ENCODE peak calls at places on chromosome 12, in nine cellular contexts. One of them, this sample, is unnamed.

GRCh38 chr12:109981311-109981710 is 14.9 kb downstream of the GIT2 start:
- DNase-seq in GM23248: no peak
- DNase-seq in small intestine: no peak
- DNase-seq in thoracic aorta: no peak
- DNase-seq in adrenal gland: no peak
- DNase-seq in sigmoid colon: no peak
- DNase-seq in effector memory CD4-positive, alpha-beta T cell: peak; percentile 11
- DNase-seq in cardiac muscle cell: no peak
- DNase-seq in mesendoderm: no peak
- DNase-seq in this sample: peak; percentile 30

GRCh38 chr12:113413488-113413939 is 8.7 kb upstream of the SDSL start:
- DNase-seq in effector memory CD4-positive, alpha-beta T cell: no peak
- DNase-seq in adrenal gland: peak; percentile 59
- DNase-seq in sigmoid colon: no peak
- DNase-seq in thoracic aorta: no peak
- DNase-seq in small intestine: no peak
- DNase-seq in GM23248: peak; percentile 45
- DNase-seq in mesendoderm: peak; percentile 69
- DNase-seq in cardiac muscle cell: peak; percentile 46
- DNase-seq in this sample: no peak

GRCh38 chr12:6553051-6553868 is 2.6 kb downstream of the IFFO1 start:
- DNase-seq in sigmoid colon: peak; percentile 91
- DNase-seq in mesendoderm: no peak
- DNase-seq in small intestine: no peak
- DNase-seq in adrenal gland: peak; percentile 79
- DNase-seq in thoracic aorta: no peak
- DNase-seq in cardiac muscle cell: peak; percentile 80
- DNase-seq in GM23248: peak; percentile 97
- DNase-seq in effector memory CD4-positive, alpha-beta T cell: no peak
- DNase-seq in this sample: no peak

GRCh38 chr12:1083888-1084262 is 92.9 kb downstream of the ERC1 start:
- DNase-seq in thoracic aorta: peak; percentile 9
- DNase-seq in effector memory CD4-positive, alpha-beta T cell: no peak
- DNase-seq in cardiac muscle cell: peak; percentile 75
- DNase-seq in adrenal gland: peak; percentile 47
- DNase-seq in mesendoderm: peak; percentile 57
- DNase-seq in small intestine: peak; percentile 35
- DNase-seq in sigmoid colon: no peak
- DNase-seq in GM23248: peak; percentile 65
- DNase-seq in this sample: no peak

GRCh38 chr12:106866426-106867080 is 89.2 kb upstream of the TMEM263 start:
- DNase-seq in cardiac muscle cell: peak; percentile 24
- DNase-seq in effector memory CD4-positive, alpha-beta T cell: no peak
- DNase-seq in sigmoid colon: no peak
- DNase-seq in GM23248: no peak
- DNase-seq in mesendoderm: no peak
- DNase-seq in thoracic aorta: no peak
- DNase-seq in small intestine: no peak
- DNase-seq in adrenal gland: no peak
- DNase-seq in this sample: no peak

GRCh38 chr12:53518381-53518780 is 11.1 kb upstream of the NPFF start:
- DNase-seq in sigmoid colon: no peak
- DNase-seq in thoracic aorta: no peak
- DNase-seq in small intestine: no peak
- DNase-seq in mesendoderm: no peak
- DNase-seq in GM23248: peak; percentile 29
- DNase-seq in cardiac muscle cell: peak; percentile 28
- DNase-seq in adrenal gland: no peak
- DNase-seq in effector memory CD4-positive, alpha-beta T cell: no peak
- DNase-seq in this sample: no peak

GRCh38 chr12:1908758-1909157 is 9.7 kb downstream of the CACNA2D4 start:
- DNase-seq in thoracic aorta: no peak
- DNase-seq in effector memory CD4-positive, alpha-beta T cell: no peak
- DNase-seq in GM23248: no peak
- DNase-seq in mesendoderm: no peak
- DNase-seq in adrenal gland: no peak
- DNase-seq in small intestine: no peak
- DNase-seq in sigmoid colon: no peak
- DNase-seq in cardiac muscle cell: no peak
- DNase-seq in this sample: no peak

GRCh38 chr12:112427760-112428159 is 9.0 kb downstream of the PTPN11 start:
- DNase-seq in thoracic aorta: no peak
- DNase-seq in adrenal gland: no peak
- DNase-seq in small intestine: no peak
- DNase-seq in GM23248: no peak
- DNase-seq in cardiac muscle cell: no peak
- DNase-seq in mesendoderm: no peak
- DNase-seq in effector memory CD4-positive, alpha-beta T cell: no peak
- DNase-seq in sigmoid colon: no peak
- DNase-seq in this sample: no peak

GRCh38 chr12:111588010-111588409 is 11.1 kb downstream of the ATXN2 start:
- DNase-seq in adrenal gland: no peak
- DNase-seq in sigmoid colon: no peak
- DNase-seq in effector memory CD4-positive, alpha-beta T cell: no peak
- DNase-seq in small intestine: no peak
- DNase-seq in cardiac muscle cell: no peak
- DNase-seq in GM23248: no peak
- DNase-seq in thoracic aorta: no peak
- DNase-seq in mesendoderm: no peak
- DNase-seq in this sample: no peak

GRCh38 chr12:16939871-16940306 is 333.9 kb upstream of the LMO3 start:
- DNase-seq in small intestine: peak; percentile 57
- DNase-seq in cardiac muscle cell: peak; percentile 57
- DNase-seq in effector memory CD4-positive, alpha-beta T cell: no peak
- DNase-seq in GM23248: peak; percentile 77
- DNase-seq in mesendoderm: peak; percentile 95
- DNase-seq in adrenal gland: no peak
- DNase-seq in sigmoid colon: no peak
- DNase-seq in thoracic aorta: no peak
- DNase-seq in this sample: no peak

GRCh38 chr12:122730215-122731014 is at the start of gene HCAR1:
- DNase-seq in thoracic aorta: no peak
- DNase-seq in effector memory CD4-positive, alpha-beta T cell: no peak
- DNase-seq in adrenal gland: no peak
- DNase-seq in mesendoderm: peak; percentile 30
- DNase-seq in small intestine: no peak
- DNase-seq in cardiac muscle cell: peak; percentile 48
- DNase-seq in sigmoid colon: no peak
- DNase-seq in GM23248: no peak
- DNase-seq in this sample: peak; percentile 49

GRCh38 chr12:122732170-122732569 is 1.5 kb upstream of the HCAR1 start:
- DNase-seq in thoracic aorta: no peak
- DNase-seq in small intestine: no peak
- DNase-seq in GM23248: no peak
- DNase-seq in adrenal gland: no peak
- DNase-seq in mesendoderm: no peak
- DNase-seq in effector memory CD4-positive, alpha-beta T cell: no peak
- DNase-seq in sigmoid colon: no peak
- DNase-seq in cardiac muscle cell: no peak
- DNase-seq in this sample: peak; percentile 26

GRCh38 chr12:122732611-122733010 is 2.0 kb upstream of the HCAR1 start:
- DNase-seq in cardiac muscle cell: no peak
- DNase-seq in adrenal gland: no peak
- DNase-seq in small intestine: no peak
- DNase-seq in sigmoid colon: no peak
- DNase-seq in thoracic aorta: no peak
- DNase-seq in effector memory CD4-positive, alpha-beta T cell: no peak
- DNase-seq in mesendoderm: no peak
- DNase-seq in GM23248: no peak
- DNase-seq in this sample: no peak

GRCh38 chr12:122726056-122726558 is 4.5 kb downstream of the HCAR1 start:
- DNase-seq in small intestine: no peak
- DNase-seq in GM23248: no peak
- DNase-seq in mesendoderm: peak; percentile 92
- DNase-seq in cardiac muscle cell: no peak
- DNase-seq in adrenal gland: no peak
- DNase-seq in effector memory CD4-positive, alpha-beta T cell: no peak
- DNase-seq in sigmoid colon: no peak
- DNase-seq in thoracic aorta: no peak
- DNase-seq in this sample: peak; percentile 47

GRCh38 chr12:122729583-122730214 is 945 bp downstream of the HCAR1 start:
- DNase-seq in adrenal gland: no peak
- DNase-seq in thoracic aorta: no peak
- DNase-seq in GM23248: no peak
- DNase-seq in mesendoderm: no peak
- DNase-seq in small intestine: no peak
- DNase-seq in effector memory CD4-positive, alpha-beta T cell: no peak
- DNase-seq in cardiac muscle cell: no peak
- DNase-seq in sigmoid colon: no peak
- DNase-seq in this sample: no peak
- H3K4me3 ChIP-seq in adrenal gland: no peak overlapping the region
- H3K4me3 ChIP-seq in thoracic aorta: peak overlapping the region; percentile 70
- H3K4me3 ChIP-seq in GM23248: no peak overlapping the region
- H3K4me3 ChIP-seq in mesendoderm: no peak overlapping the region
- H3K4me3 ChIP-seq in small intestine: no peak overlapping the region
- H3K4me3 ChIP-seq in effector memory CD4-positive, alpha-beta T cell: no peak overlapping the region
- H3K4me3 ChIP-seq in cardiac muscle cell: no peak overlapping the region
- H3K4me3 ChIP-seq in sigmoid colon: no peak overlapping the region
- H3K4me3 ChIP-seq in this sample: peak overlapping the region; percentile 31

DNA sequence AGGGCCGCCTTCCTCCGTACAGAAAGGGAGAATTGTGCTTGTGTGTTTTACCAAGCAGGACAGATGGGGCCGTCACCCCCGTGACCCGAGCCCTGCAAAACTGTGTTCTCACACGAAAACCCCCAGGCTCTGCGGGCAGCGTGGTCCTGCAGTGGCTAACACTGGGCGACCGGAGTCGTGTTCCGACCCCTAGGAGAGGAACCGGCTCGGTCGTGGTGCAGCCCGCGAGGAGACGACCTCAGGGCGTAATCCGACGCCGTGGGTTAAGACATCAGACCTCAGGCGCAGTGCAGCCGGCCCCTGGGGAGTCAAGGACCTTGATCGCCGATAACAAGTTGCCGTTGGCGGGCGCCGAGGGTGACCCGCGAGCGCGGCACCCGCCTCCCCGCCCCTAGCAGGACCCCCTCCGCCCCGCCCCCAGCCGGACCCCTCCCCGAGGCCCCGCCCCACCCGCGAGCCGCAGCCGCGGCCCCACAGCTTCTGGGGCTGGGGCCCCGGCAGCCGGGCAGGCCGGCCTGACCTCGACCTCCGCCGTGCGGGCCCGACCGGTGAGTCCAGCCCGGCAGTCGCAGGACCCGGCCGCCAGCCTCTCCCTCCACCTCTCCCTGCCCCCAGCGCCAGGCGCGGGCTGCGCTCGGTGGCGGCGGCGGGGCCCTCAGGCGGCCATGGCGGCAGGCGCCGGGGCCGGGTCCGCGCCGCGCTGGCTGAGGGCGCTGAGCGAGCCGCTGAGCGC is at the start of gene CHPT1:
- DNase-seq in mesendoderm: peak; percentile 74
- DNase-seq in GM23248: peak; percentile 76
- DNase-seq in adrenal gland: peak; percentile 86
- DNase-seq in effector memory CD4-positive, alpha-beta T cell: peak; percentile 37
- DNase-seq in small intestine: peak; percentile 79
- DNase-seq in sigmoid colon: peak; percentile 83
- DNase-seq in cardiac muscle cell: peak; percentile 59
- DNase-seq in thoracic aorta: peak; percentile 5
- DNase-seq in this sample: peak; percentile 40
- H3K4me3 ChIP-seq in mesendoderm: peak within 1 kb of the TSS; percentile 83
- H3K4me3 ChIP-seq in GM23248: peak within 1 kb of the TSS; percentile 89
- H3K4me3 ChIP-seq in adrenal gland: peak within 1 kb of the TSS; percentile 98
- H3K4me3 ChIP-seq in effector memory CD4-positive, alpha-beta T cell: peak within 1 kb of the TSS; percentile 91
- H3K4me3 ChIP-seq in small intestine: peak within 1 kb of the TSS; percentile 86
- H3K4me3 ChIP-seq in sigmoid colon: peak within 1 kb of the TSS; percentile 94
- H3K4me3 ChIP-seq in cardiac muscle cell: peak within 1 kb of the TSS; percentile 98
- H3K4me3 ChIP-seq in thoracic aorta: peak within 1 kb of the TSS; percentile 85
- H3K4me3 ChIP-seq in this sample: peak within 1 kb of the TSS; percentile 88

DNA sequence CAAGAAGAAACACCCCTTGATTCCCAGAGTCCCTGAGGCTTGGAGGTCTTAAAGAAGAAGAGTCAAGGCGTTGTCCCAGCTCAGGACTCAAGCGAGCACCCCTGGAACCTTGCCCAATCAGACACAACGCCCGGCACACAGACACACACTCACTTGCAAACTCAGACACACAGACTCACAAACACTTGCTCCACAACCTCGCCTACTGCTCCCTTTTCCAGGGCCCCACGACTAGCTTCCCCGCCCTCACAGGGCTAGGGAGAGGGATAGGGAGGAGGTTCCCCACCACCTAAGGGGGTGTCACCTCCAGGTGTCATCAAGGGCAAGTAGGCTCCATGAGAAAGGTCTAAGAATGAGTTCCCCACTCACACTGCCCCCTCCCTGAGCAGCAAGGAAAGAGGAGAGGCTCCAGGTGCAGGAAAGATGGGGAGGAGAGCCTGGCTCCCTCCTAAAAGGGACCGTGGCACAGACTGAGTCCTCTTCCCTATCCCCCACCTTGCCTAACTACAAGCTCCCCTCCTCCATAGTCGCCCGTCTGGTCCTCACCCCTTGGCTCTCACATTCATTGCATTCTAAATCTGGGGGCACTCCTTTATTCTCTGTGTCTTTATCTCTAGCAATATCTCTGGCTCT is 717 bp downstream of the WNT10B start:
- DNase-seq in adrenal gland: no peak
- DNase-seq in GM23248: no peak
- DNase-seq in cardiac muscle cell: no peak
- DNase-seq in effector memory CD4-positive, alpha-beta T cell: no peak
- DNase-seq in small intestine: no peak
- DNase-seq in thoracic aorta: no peak
- DNase-seq in mesendoderm: no peak
- DNase-seq in sigmoid colon: no peak
- DNase-seq in this sample: no peak
- H3K4me3 ChIP-seq in adrenal gland: peak overlapping the region; percentile 38
- H3K4me3 ChIP-seq in GM23248: peak overlapping the region; percentile 66
- H3K4me3 ChIP-seq in cardiac muscle cell: peak overlapping the region; percentile 28
- H3K4me3 ChIP-seq in effector memory CD4-positive, alpha-beta T cell: peak overlapping the region; percentile 8
- H3K4me3 ChIP-seq in small intestine: no peak overlapping the region
- H3K4me3 ChIP-seq in thoracic aorta: peak overlapping the region; percentile 59
- H3K4me3 ChIP-seq in mesendoderm: no peak overlapping the region
- H3K4me3 ChIP-seq in sigmoid colon: peak overlapping the region; percentile 24
- H3K4me3 ChIP-seq in this sample: peak overlapping the region; percentile 40

GRCh38 chr12:108630481-108631207 is 3.0 kb downstream of the SELPLG start:
- DNase-seq in effector memory CD4-positive, alpha-beta T cell: no peak
- DNase-seq in adrenal gland: no peak
- DNase-seq in GM23248: peak; percentile 91
- DNase-seq in thoracic aorta: no peak
- DNase-seq in small intestine: no peak
- DNase-seq in mesendoderm: no peak
- DNase-seq in sigmoid colon: no peak
- DNase-seq in cardiac muscle cell: no peak
- DNase-seq in this sample: no peak
- H3K4me3 ChIP-seq in effector memory CD4-positive, alpha-beta T cell: peak overlapping the region; percentile 47
- H3K4me3 ChIP-seq in adrenal gland: no peak overlapping the region
- H3K4me3 ChIP-seq in GM23248: no peak overlapping the region
- H3K4me3 ChIP-seq in thoracic aorta: no peak overlapping the region
- H3K4me3 ChIP-seq in small intestine: no peak overlapping the region
- H3K4me3 ChIP-seq in mesendoderm: no peak overlapping the region
- H3K4me3 ChIP-seq in sigmoid colon: no peak overlapping the region
- H3K4me3 ChIP-seq in cardiac muscle cell: no peak overlapping the region
- H3K4me3 ChIP-seq in this sample: peak overlapping the region; percentile 50

DNA sequence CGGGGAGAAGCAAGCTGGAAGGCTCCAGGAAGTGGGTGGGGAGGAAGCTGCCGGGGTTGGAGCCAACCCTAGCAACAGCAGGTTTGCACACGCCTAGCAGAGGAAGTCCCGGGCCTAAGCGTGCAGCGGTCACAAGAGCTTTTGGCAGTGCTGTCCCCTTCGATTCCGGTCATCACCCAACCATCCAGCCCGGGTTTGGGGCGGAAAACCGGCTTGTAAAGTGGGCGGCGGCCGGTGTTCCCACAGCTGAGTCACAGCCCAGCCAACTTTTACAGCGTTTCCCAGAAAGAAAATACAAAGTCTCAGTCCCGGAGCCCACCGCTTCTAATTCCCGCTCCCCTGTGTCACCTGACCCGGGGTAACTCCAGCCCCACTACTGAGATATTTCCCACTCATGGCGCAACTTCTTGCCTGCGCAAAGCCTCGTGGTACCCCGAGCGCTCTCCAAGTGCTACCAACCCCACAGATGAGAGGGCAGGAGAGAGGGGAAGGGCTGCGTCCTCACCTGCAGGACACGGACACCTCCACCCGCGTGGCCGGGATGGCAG is 385 bp downstream of the CPNE8 start:
- DNase-seq in sigmoid colon: peak; percentile 95
- DNase-seq in mesendoderm: peak; percentile 96
- DNase-seq in GM23248: peak; percentile 86
- DNase-seq in small intestine: peak; percentile 36
- DNase-seq in cardiac muscle cell: peak; percentile 87
- DNase-seq in thoracic aorta: peak; percentile 79
- DNase-seq in adrenal gland: peak; percentile 91
- DNase-seq in effector memory CD4-positive, alpha-beta T cell: peak; percentile 22
- DNase-seq in this sample: peak; percentile 44
- H3K4me3 ChIP-seq in sigmoid colon: peak overlapping the region; percentile 68
- H3K4me3 ChIP-seq in mesendoderm: peak overlapping the region; percentile 72
- H3K4me3 ChIP-seq in GM23248: peak overlapping the region; percentile 83
- H3K4me3 ChIP-seq in small intestine: peak overlapping the region; percentile 52
- H3K4me3 ChIP-seq in cardiac muscle cell: peak overlapping the region; percentile 38
- H3K4me3 ChIP-seq in thoracic aorta: peak overlapping the region; percentile 98
- H3K4me3 ChIP-seq in adrenal gland: peak overlapping the region; percentile 63
- H3K4me3 ChIP-seq in effector memory CD4-positive, alpha-beta T cell: peak overlapping the region; percentile 84
- H3K4me3 ChIP-seq in this sample: peak overlapping the region; percentile 76